ENCODE peak calls at places on chromosomes 7 and 10, in six cellular contexts. X is heart left ventricle, K is cardiac fibroblast, D is PC-9, L is Calu3, P is AG04450. S is an unnamed sample.

GRCh38 chr7:46530081-46530480 is 609.0 kb upstream of the IGFBP3 start:
- DNase-seq in X (no peak), P (no peak), L (no peak), K (no peak), D (no peak), S (no peak)

GRCh38 chr7:104946338-104946737 is 67.7 kb upstream of the KMT2E start:
- DNase-seq in P (no peak), D (no peak), K (no peak), X (no peak), L (no peak), S (no peak)

GRCh38 chr7:130943336-130943901 is 209.4 kb upstream of the KLF14 start:
- DNase-seq in X (no peak), P (peak), D (no peak), K (peak), L (no peak), S (peak)

GRCh38 chr10:42921951-42922350 is 139.4 kb downstream of the BMS1 start:
- DNase-seq in P (no peak), D (no peak), K (no peak), L (no peak), X (no peak), S (no peak)

GRCh38 chr10:88386878-88387773 is 196.0 kb downstream of the RNLS start:
- DNase-seq in D (no peak), K (peak), P (peak), L (peak), X (peak), S (no peak)

GRCh38 chr10:99084161-99084560 is 151.5 kb downstream of the HPSE2 start:
- DNase-seq in K (no peak), D (no peak), X (no peak), L (no peak), P (no peak), S (no peak)

GRCh38 chr7:1040790-1041189 is 3.6 kb upstream of the GPR146 start:
- DNase-seq in X (no peak), L (no peak), P (peak), K (peak), D (no peak), S (no peak)

GRCh38 chr7:18040196-18040595 is 12.6 kb upstream of the PRPS1L1 start:
- DNase-seq in K (peak), D (no peak), X (no peak), P (peak), L (peak), S (peak)

GRCh38 chr10:83863283-83863966 is 275.9 kb upstream of the GHITM start:
- DNase-seq in X (no peak), K (no peak), L (no peak), P (no peak), D (no peak), S (no peak)

GRCh38 chr10:28179490-28180099 is 123.3 kb downstream of the MPP7 start:
- DNase-seq in L (peak), P (peak), K (peak), D (no peak), X (peak), S (no peak)

GRCh38 chr7:154497751-154498150 is 445.6 kb downstream of the DPP6 start:
- DNase-seq in L (no peak), X (no peak), D (no peak), P (no peak), K (no peak), S (no peak)

GRCh38 chr7:138945169-138945568 is 36.0 kb downstream of the KIAA1549 start:
- DNase-seq in D (no peak), K (no peak), P (no peak), X (no peak), L (no peak), S (no peak)

GRCh38 chr7:157235357-157236018 is 96.8 kb downstream of the UBE3C start:
- DNase-seq in L (no peak), D (peak), X (no peak), P (no peak), K (no peak), S (no peak)

GRCh38 chr7:157239571-157240270 is 97.1 kb upstream of the DNAJB6 start:
- DNase-seq in X (no peak), D (no peak), P (no peak), L (no peak), K (no peak), S (no peak)

GRCh38 chr7:157241631-157242030 is 95.2 kb upstream of the DNAJB6 start:
- DNase-seq in L (no peak), D (no peak), X (no peak), K (no peak), P (no peak), S (no peak)

GRCh38 chr7:157234271-157234670 is 95.5 kb downstream of the UBE3C start:
- DNase-seq in P (no peak), L (no peak), X (no peak), K (no peak), D (no peak), S (no peak)

GRCh38 chr7:157238087-157238486 is 98.7 kb upstream of the DNAJB6 start:
- DNase-seq in P (no peak), X (no peak), D (no peak), L (peak), K (no peak), S (no peak)
- TF ChIP-seq CTCF in P (no peak), X (no peak), D (peak), L (peak), K (peak), S (no peak)

GRCh38 chr7:124152859-124153692 is 120.2 kb upstream of the TMEM229A start:
- DNase-seq in L (peak), X (no peak), P (peak), K (peak), D (no peak), S (no peak)
- TF ChIP-seq CTCF in L (peak), X (no peak), P (peak), K (peak), D (peak), S (peak)

GRCh38 chr7:41504581-41504980 is 198.3 kb downstream of the INHBA start:
- DNase-seq in P (no peak), D (no peak), L (no peak), K (no peak), X (no peak), S (no peak)
- TF ChIP-seq CTCF in P (no peak), D (no peak), L (no peak), K (no peak), X (no peak), S (no peak)

GRCh38 chr10:86644412-86645110 is 9.8 kb upstream of the OPN4 start:
- DNase-seq in D (no peak), X (no peak), L (no peak), P (no peak), K (no peak), S (no peak)
- TF ChIP-seq CTCF in D (no peak), X (no peak), L (no peak), P (peak), K (peak), S (peak)

GRCh38 chr7:75980126-75980864 is 14.1 kb downstream of the TMEM120A start:
- DNase-seq in P (no peak), D (no peak), K (no peak), L (no peak), X (no peak), S (no peak)
- TF ChIP-seq CTCF in P (no peak), D (no peak), K (no peak), L (no peak), X (no peak), S (no peak)

S was measured in AG04449.